ENCODE peak calls at places on chromosomes 5 and 9, in four cellular contexts. H, P, I and K are unnamed samples.

GRCh38 chr9:138112791-138113600 is 235.4 kb downstream of the CACNA1B start:
- DNase-seq in H (no peak), P (no peak), I (no peak), K (no peak)

GRCh38 chr9:128120061-128120740 is 7.3 kb downstream of the PTGES2 start:
- DNase-seq in H (no peak), P (no peak), I (peak), K (no peak)

GRCh38 chr9:131951905-131952304 is 127.8 kb downstream of the MED27 start:
- DNase-seq in H (peak), P (no peak), I (no peak), K (no peak)

GRCh38 chr9:21505425-21506179 is 23.5 kb upstream of the IFNE start:
- DNase-seq in H (peak), P (no peak), I (no peak), K (no peak)

GRCh38 chr5:81393783-81394718 is at the start of gene ACOT12:
- DNase-seq in H (peak), P (peak), I (peak), K (no peak)

GRCh38 chr5:33032161-33033085 is 321.3 kb downstream of the NPR3 start:
- DNase-seq in H (peak), P (no peak), I (no peak), K (no peak)

GRCh38 chr9:115717298-115717697 is 436.3 kb upstream of the PAPPA start:
- DNase-seq in H (no peak), P (no peak), I (no peak), K (no peak)

GRCh38 chr5:5320062-5320805 is 102.2 kb upstream of the ICE1 start:
- DNase-seq in H (no peak), P (no peak), I (no peak), K (no peak)

GRCh38 chr5:5374034-5374715 is 48.3 kb upstream of the ICE1 start:
- DNase-seq in H (peak), P (no peak), I (no peak), K (no peak)

GRCh38 chr9:366620-367019 is 152.0 kb downstream of the DOCK8 start:
- DNase-seq in H (no peak), P (no peak), I (no peak), K (no peak)

GRCh38 chr5:144191998-144192397 is 21.3 kb downstream of the KCTD16 start:
- DNase-seq in H (peak), P (no peak), I (no peak), K (peak)

GRCh38 chr5:97131139-97131710 is 11.2 kb downstream of the LIX1 start:
- DNase-seq in H (peak), P (no peak), I (no peak), K (no peak)

GRCh38 chr9:107239474-107239873 is 43.6 kb upstream of the RAD23B start:
- DNase-seq in H (no peak), P (no peak), I (no peak), K (peak)

GRCh38 chr9:115158666-115159481 is 40.9 kb upstream of the TNC start:
- DNase-seq in H (peak), P (no peak), I (no peak), K (no peak)

GRCh38 chr5:150064681-150065220 is 21.6 kb downstream of the CSF1R start:
- DNase-seq in H (no peak), P (no peak), I (no peak), K (no peak)

GRCh38 chr5:73031839-73032238 is 76.0 kb downstream of the FCHO2 start:
- DNase-seq in H (peak), P (no peak), I (no peak), K (peak)

GRCh38 chr5:56951131-56951945 is 585 bp downstream of the MIER3 start:
- DNase-seq in H (peak), P (peak), I (no peak), K (peak)

GRCh38 chr5:170557314-170557713 is 53.5 kb downstream of the KCNIP1 start:
- DNase-seq in H (no peak), P (no peak), I (no peak), K (no peak)

GRCh38 chr9:109010676-109011655 is 2.3 kb downstream of the CTNNAL1 start:
- DNase-seq in H (peak), P (no peak), I (no peak), K (peak)

GRCh38 chr9:126232461-126232860 is 94.2 kb upstream of the MVB12B start:
- DNase-seq in H (no peak), P (no peak), I (no peak), K (no peak)

GRCh38 chr9:135608294-135608998 is 30.9 kb downstream of the GLT6D1 start:
- DNase-seq in H (no peak), P (no peak), I (no peak), K (no peak)

GRCh38 chr5:155616779-155617392 is 603.3 kb downstream of the KIF4B start:
- DNase-seq in H (peak), P (peak), I (no peak), K (peak)